ENCODE peak calls at places on chromosomes 12 and 14, in nine cellular contexts. C is Daoy; R is activated CD4-positive, alpha-beta T cell treated with anti-CD3 and anti-CD28 coated beads, Interleukin-2, amount 50 U/mL, for 48 hours; V is EL; Y is A172; N is gastrocnemius medialis; B is tibial artery; Z is iris pigment epithelial cell; G is heart right ventricle. E is an unnamed sample.
A peak's percentile ranks its signal among the peaks of the same experiment; 100 is the strongest.

GRCh38 chr14:32300146-32300545 is 29.0 kb upstream of the AKAP6 start:
- DNase-seq in C (no peak), R (no peak), N (no peak), G (no peak), Z (no peak), V (no peak), Y (no peak), B (no peak), E (no peak)

GRCh38 chr12:42916143-42916542 is 326.6 kb upstream of the PRICKLE1 start:
- DNase-seq in R (no peak), Y (no peak), V (no peak), B (no peak), Z (no peak), N (no peak), C (no peak), G (no peak), E (peak; percentile 4)

GRCh38 chr14:49882826-49883694 is 9.8 kb upstream of the ARF6 start:
- DNase-seq in G (no peak), N (no peak), R (no peak), C (peak; percentile 35), Z (peak; percentile 73), Y (peak; percentile 88), V (peak; percentile 26), B (no peak), E (no peak)

GRCh38 chr14:45728448-45729225 is 475.6 kb upstream of the MIS18BP1 start:
- DNase-seq in C (no peak), Y (no peak), B (no peak), Z (no peak), R (no peak), G (no peak), N (no peak), V (no peak), E (no peak)

GRCh38 chr14:55780156-55780946 is 200.3 kb downstream of the KTN1 start:
- DNase-seq in R (no peak), Y (peak; percentile 17), G (peak; percentile 57), B (peak; percentile 48), C (peak; percentile 77), V (peak; percentile 59), N (peak; percentile 17), Z (peak; percentile 87), E (peak; percentile 85)

GRCh38 chr12:27245039-27245438 is 953 bp downstream of the STK38L start:
- DNase-seq in R (no peak), C (no peak), N (no peak), G (no peak), Z (no peak), B (no peak), Y (no peak), V (no peak), E (no peak)

GRCh38 chr14:54637829-54638446 is 71.0 kb downstream of the SAMD4A start:
- DNase-seq in R (no peak), V (peak; percentile 48), Z (peak; percentile 86), Y (no peak), N (no peak), C (peak; percentile 95), B (no peak), G (no peak), E (no peak)

GRCh38 chr14:91350813-91351507 is 66.7 kb downstream of the CCDC88C start:
- DNase-seq in C (peak; percentile 60), Y (no peak), Z (no peak), R (peak; percentile 63), G (no peak), B (no peak), V (no peak), N (no peak), E (no peak)

GRCh38 chr14:33307691-33308369 is 369.2 kb downstream of the NPAS3 start:
- DNase-seq in B (peak; percentile 20), C (peak; percentile 89), V (peak; percentile 38), Z (peak; percentile 22), R (no peak), G (peak; percentile 53), Y (peak; percentile 88), N (peak; percentile 28), E (no peak)

GRCh38 chr12:104582739-104583138 is 126.0 kb downstream of the CHST11 start:
- DNase-seq in C (no peak), Z (no peak), Y (no peak), V (no peak), B (no peak), G (no peak), N (no peak), R (no peak), E (no peak)

GRCh38 chr12:97758102-97758501 is 295.5 kb downstream of the RMST start:
- DNase-seq in V (no peak), Z (no peak), C (no peak), Y (no peak), G (no peak), R (no peak), N (no peak), B (no peak), E (no peak)

E was measured in Calu3.